ENCODE peak calls at places on chromosome 21, in eight cellular contexts. V is neural crest cell, P is amniotic epithelial cell, E is smooth muscle cell of the brain vasculature, M is NCI-H460, W is AG09309, X is MM.1S, A is GM23338. G is an unnamed sample.

GRCh38 chr21:44551290-44552015 is at the start of gene KRTAP10-2:
- DNase-seq in V (no peak), W (no peak), A (no peak), P (no peak), M (no peak), X (no peak), E (no peak), G (peak)

GRCh38 chr21:35829014-35829525 is 231.3 kb downstream of the SETD4 start:
- DNase-seq in A (peak), X (no peak), W (no peak), V (no peak), P (no peak), M (no peak), E (no peak), G (no peak)

GRCh38 chr21:34221331-34222030 is 142.3 kb upstream of the KCNE2 start:
- DNase-seq in A (no peak), W (no peak), M (no peak), E (no peak), V (no peak), X (no peak), P (peak), G (no peak)

GRCh38 chr21:46160563-46161179 is 5.3 kb upstream of the FTCD start:
- DNase-seq in E (no peak), P (no peak), W (no peak), M (no peak), X (no peak), V (no peak), A (no peak), G (no peak)

GRCh38 chr21:26769613-26770188 is 75.5 kb downstream of the ADAMTS1 start:
- DNase-seq in W (no peak), X (no peak), M (peak), E (peak), A (peak), P (peak), V (no peak), G (peak)

GRCh38 chr21:41321211-41321907 is 4.8 kb downstream of the FAM3B start:
- DNase-seq in A (no peak), V (no peak), W (no peak), E (no peak), P (no peak), X (peak), M (no peak), G (no peak)

GRCh38 chr21:45020629-45021427 is 53.6 kb upstream of the ADARB1 start:
- DNase-seq in X (no peak), M (no peak), V (no peak), A (no peak), E (no peak), P (no peak), W (no peak), G (no peak)

GRCh38 chr21:37370152-37371040 is 3.8 kb downstream of the DYRK1A start:
- DNase-seq in P (peak), V (no peak), X (peak), W (no peak), M (no peak), E (no peak), A (no peak), G (no peak)

GRCh38 chr21:41361786-41362604 is at the start of gene MX2:
- DNase-seq in X (peak), M (no peak), W (peak), A (no peak), E (no peak), P (peak), V (no peak), G (no peak)

GRCh38 chr21:28521932-28522826 is 470.5 kb downstream of the LTN1 start:
- DNase-seq in E (no peak), X (peak), P (peak), M (no peak), V (no peak), A (peak), W (peak), G (peak)

GRCh38 chr21:29233611-29234540 is 64.8 kb upstream of the BACH1 start:
- DNase-seq in X (peak), A (no peak), P (no peak), M (no peak), E (no peak), W (no peak), V (no peak), G (no peak)

GRCh38 chr21:44932366-44933181 is 7.3 kb upstream of the SLX9 start:
- DNase-seq in M (no peak), A (no peak), P (no peak), E (no peak), V (peak), W (no peak), X (no peak), G (peak)

GRCh38 chr21:43812957-43813730 is 23.8 kb downstream of the RRP1 start:
- DNase-seq in V (no peak), A (no peak), P (no peak), X (no peak), W (no peak), E (no peak), M (no peak), G (no peak)

GRCh38 chr21:46409641-46410406 is 48.9 kb upstream of the DIP2A start:
- DNase-seq in X (no peak), V (no peak), E (no peak), M (no peak), P (no peak), W (no peak), A (no peak), G (no peak)

GRCh38 chr21:27190601-27191000 is 223.7 kb upstream of the ADAMTS5 start:
- DNase-seq in M (no peak), A (no peak), W (peak), X (no peak), V (no peak), P (peak), E (no peak), G (no peak)

GRCh38 chr21:35232545-35233176 is 183.6 kb upstream of the RUNX1 start:
- DNase-seq in E (no peak), V (no peak), W (no peak), X (no peak), M (peak), A (no peak), P (peak), G (no peak)

GRCh38 chr21:39313457-39314154 is at the start of gene BRWD1:
- DNase-seq in V (peak), E (peak), W (no peak), A (peak), X (peak), M (peak), P (peak), G (peak)

GRCh38 chr21:14603202-14603601 is 57.1 kb upstream of the SAMSN1 start:
- DNase-seq in M (no peak), P (peak), W (no peak), A (no peak), E (no peak), V (no peak), X (no peak), G (no peak)

GRCh38 chr21:15848632-15849031 is 118.8 kb downstream of the USP25 start:
- DNase-seq in X (no peak), V (no peak), A (no peak), E (no peak), M (peak), P (peak), W (no peak), G (no peak)

GRCh38 chr21:27562303-27562702 is 595.4 kb upstream of the ADAMTS5 start:
- DNase-seq in A (no peak), M (no peak), V (no peak), E (no peak), P (no peak), W (no peak), X (no peak), G (no peak)

GRCh38 chr21:16370176-16370575 is 640.4 kb downstream of the USP25 start:
- DNase-seq in A (no peak), M (no peak), X (no peak), P (no peak), W (no peak), E (no peak), V (no peak), G (no peak)

GRCh38 chr21:45291613-45292398 is 4.1 kb upstream of the POFUT2 start:
- DNase-seq in A (no peak), X (no peak), M (no peak), P (no peak), V (no peak), E (no peak), W (no peak), G (no peak)

GRCh38 chr21:36338975-36339374 is 19.0 kb downstream of the MORC3 start:
- DNase-seq in E (no peak), X (no peak), P (peak), W (no peak), A (no peak), M (no peak), V (no peak), G (no peak)

GRCh38 chr21:43811262-43812105 is 22.1 kb downstream of the RRP1 start:
- DNase-seq in X (no peak), A (no peak), W (no peak), V (no peak), E (no peak), P (no peak), M (no peak), G (no peak)

G was measured in endothelial cell.